ENCODE peak calls at places on chromosomes 2 and 18, in five cellular contexts. One of them, this sample, is unnamed. For H3K36me3, the result is how much of the 10 kb centered on the place peaks cover.

GRCh38 chr2:152635635-152636298 is 81.5 kb downstream of the PRPF40A start:
- ATAC-seq in HepG2: peak
- ATAC-seq in upper lobe of left lung: peak
- ATAC-seq in GM12878: peak
- ATAC-seq in K562: peak
- ATAC-seq in this sample: peak

GRCh38 chr2:98378901-98379300 is 32.6 kb downstream of the CNGA3 start:
- ATAC-seq in HepG2: no peak
- ATAC-seq in upper lobe of left lung: peak
- ATAC-seq in GM12878: no peak
- ATAC-seq in K562: no peak
- ATAC-seq in this sample: peak

GRCh38 chr2:130975729-130976128 is 117.5 kb downstream of the FAM168B start:
- ATAC-seq in HepG2: no peak
- ATAC-seq in upper lobe of left lung: no peak
- ATAC-seq in GM12878: no peak
- ATAC-seq in K562: no peak
- ATAC-seq in this sample: no peak

GRCh38 chr2:95500854-95501253 is 16.3 kb upstream of the TRIM43B start:
- ATAC-seq in HepG2: no peak
- ATAC-seq in upper lobe of left lung: no peak
- ATAC-seq in GM12878: no peak
- ATAC-seq in K562: no peak
- ATAC-seq in this sample: no peak

GRCh38 chr2:119377973-119378305 is 11.2 kb downstream of the DBI start:
- ATAC-seq in HepG2: peak
- ATAC-seq in upper lobe of left lung: no peak
- ATAC-seq in GM12878: no peak
- ATAC-seq in K562: no peak
- ATAC-seq in this sample: no peak

GRCh38 chr2:150778828-150779227 is 291.4 kb upstream of the RND3 start:
- ATAC-seq in HepG2: no peak
- ATAC-seq in upper lobe of left lung: no peak
- ATAC-seq in GM12878: no peak
- ATAC-seq in K562: no peak
- ATAC-seq in this sample: no peak

GRCh38 chr18:66222174-66222573 is 381.7 kb downstream of the CDH19 start:
- ATAC-seq in HepG2: no peak
- ATAC-seq in upper lobe of left lung: no peak
- ATAC-seq in GM12878: peak
- ATAC-seq in K562: no peak
- ATAC-seq in this sample: no peak

GRCh38 chr2:177265834-177266817 is 1.6 kb upstream of the NFE2L2 start:
- ATAC-seq in HepG2: no peak
- ATAC-seq in upper lobe of left lung: no peak
- ATAC-seq in GM12878: peak
- ATAC-seq in K562: peak
- ATAC-seq in this sample: no peak

GRCh38 chr2:12514631-12515437 is 201.9 kb upstream of the TRIB2 start:
- ATAC-seq in HepG2: peak
- ATAC-seq in upper lobe of left lung: no peak
- ATAC-seq in GM12878: no peak
- ATAC-seq in K562: peak
- ATAC-seq in this sample: no peak

GRCh38 chr2:189226017-189226416 is 46.5 kb upstream of the COL5A2 start:
- ATAC-seq in HepG2: no peak
- ATAC-seq in upper lobe of left lung: no peak
- ATAC-seq in GM12878: no peak
- ATAC-seq in K562: no peak
- ATAC-seq in this sample: no peak

GRCh38 chr2:113075030-113075429 is 7.3 kb downstream of the IL1F10 start:
- ATAC-seq in HepG2: no peak
- ATAC-seq in upper lobe of left lung: no peak
- ATAC-seq in GM12878: no peak
- ATAC-seq in K562: no peak
- ATAC-seq in this sample: no peak

GRCh38 chr2:38485734-38486133 is 108.7 kb upstream of the ATL2 start:
- ATAC-seq in HepG2: peak
- ATAC-seq in upper lobe of left lung: no peak
- ATAC-seq in GM12878: peak
- ATAC-seq in K562: peak
- ATAC-seq in this sample: no peak

GRCh38 chr2:9649261-9649660 is 18.5 kb upstream of the YWHAQ start:
- ATAC-seq in HepG2: no peak
- ATAC-seq in upper lobe of left lung: no peak
- ATAC-seq in GM12878: no peak
- ATAC-seq in K562: no peak
- ATAC-seq in this sample: no peak

GRCh38 chr2:74873678-74874640 is 40.0 kb downstream of the HK2 start:
- ATAC-seq in HepG2: no peak
- ATAC-seq in upper lobe of left lung: no peak
- ATAC-seq in GM12878: no peak
- ATAC-seq in K562: no peak
- ATAC-seq in this sample: no peak

GRCh38 chr2:130807659-130808385 is 28.9 kb upstream of the ARHGEF4 start:
- ATAC-seq in HepG2: no peak
- ATAC-seq in upper lobe of left lung: peak
- ATAC-seq in GM12878: peak
- ATAC-seq in K562: no peak
- ATAC-seq in this sample: no peak

GRCh38 chr2:224793961-224794360 is 77.8 kb upstream of the CCDC195 start:
- ATAC-seq in HepG2: no peak
- ATAC-seq in upper lobe of left lung: no peak
- ATAC-seq in GM12878: no peak
- ATAC-seq in K562: no peak
- ATAC-seq in this sample: peak

GRCh38 chr2:241742320-241742939 is 8.0 kb downstream of the D2HGDH start:
- ATAC-seq in HepG2: no peak
- ATAC-seq in upper lobe of left lung: peak
- ATAC-seq in GM12878: no peak
- ATAC-seq in K562: no peak
- ATAC-seq in this sample: no peak

GRCh38 chr2:241743620-241744019 is 9.2 kb downstream of the D2HGDH start:
- ATAC-seq in HepG2: no peak
- ATAC-seq in upper lobe of left lung: peak
- ATAC-seq in GM12878: no peak
- ATAC-seq in K562: no peak
- ATAC-seq in this sample: no peak

GRCh38 chr2:241739177-241739576 is 4.7 kb downstream of the D2HGDH start:
- ATAC-seq in HepG2: no peak
- ATAC-seq in upper lobe of left lung: no peak
- ATAC-seq in GM12878: no peak
- ATAC-seq in K562: no peak
- ATAC-seq in this sample: no peak

GRCh38 chr2:241739651-241740050 is 5.2 kb downstream of the D2HGDH start:
- ATAC-seq in HepG2: no peak
- ATAC-seq in upper lobe of left lung: no peak
- ATAC-seq in GM12878: peak
- ATAC-seq in K562: no peak
- ATAC-seq in this sample: no peak

DNA sequence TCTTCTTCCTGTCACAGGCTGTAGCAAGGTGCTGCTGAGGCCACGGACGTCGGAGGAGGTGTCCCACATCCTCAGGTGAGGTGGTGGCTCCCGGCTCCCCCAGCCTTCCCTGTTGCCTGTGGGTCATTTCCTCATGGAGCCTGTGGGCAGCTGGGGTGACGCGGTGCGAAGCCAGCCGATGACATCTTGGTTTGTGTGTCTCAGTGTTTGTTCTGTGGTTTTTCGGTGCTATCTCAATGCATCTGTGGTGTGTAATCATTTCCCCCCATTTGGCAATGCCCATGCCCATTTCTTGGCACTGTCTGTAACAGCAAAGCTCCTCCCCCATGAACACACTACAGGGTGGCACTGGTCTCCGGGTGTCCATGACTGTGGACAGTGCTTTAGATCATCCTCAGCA is 6.6 kb downstream of the D2HGDH start:
- ATAC-seq in HepG2: no peak
- ATAC-seq in upper lobe of left lung: no peak
- ATAC-seq in GM12878: no peak
- ATAC-seq in K562: no peak
- ATAC-seq in this sample: no peak
- H3K36me3 ChIP-seq in HepG2: under half
- H3K36me3 ChIP-seq in upper lobe of left lung: under half
- H3K36me3 ChIP-seq in GM12878: under half
- H3K36me3 ChIP-seq in K562: under half
- H3K36me3 ChIP-seq in this sample: under half

DNA sequence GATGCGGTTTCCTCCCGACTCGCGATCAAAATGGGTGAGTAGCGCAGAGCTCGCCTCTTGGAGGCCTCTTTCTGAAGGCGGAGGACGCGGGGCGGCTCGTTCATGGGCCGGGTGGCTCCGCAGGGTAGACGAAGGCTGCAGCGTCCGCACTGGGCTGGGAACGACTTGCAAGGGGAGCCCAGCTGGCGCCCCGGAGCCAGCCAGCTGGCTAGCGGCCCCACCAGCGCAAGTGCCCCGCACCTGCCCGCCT is 328 bp upstream of the PASK start:
- ATAC-seq in HepG2: peak
- ATAC-seq in upper lobe of left lung: no peak
- ATAC-seq in GM12878: peak
- ATAC-seq in K562: no peak
- ATAC-seq in this sample: peak
- TF ChIP-seq POLR2AphosphoS5 in HepG2: no peak
- TF ChIP-seq POLR2AphosphoS5 in upper lobe of left lung: no peak
- TF ChIP-seq POLR2AphosphoS5 in GM12878: no peak
- TF ChIP-seq POLR2AphosphoS5 in K562: no peak
- TF ChIP-seq POLR2AphosphoS5 in this sample: no peak

GRCh38 chr2:70515938-70516337 is 37.7 kb downstream of the TGFA start:
- ATAC-seq in HepG2: no peak
- ATAC-seq in upper lobe of left lung: no peak
- ATAC-seq in GM12878: no peak
- ATAC-seq in K562: no peak
- ATAC-seq in this sample: no peak

GRCh38 chr2:70511986-70512729 is 41.5 kb downstream of the TGFA start:
- ATAC-seq in HepG2: no peak
- ATAC-seq in upper lobe of left lung: no peak
- ATAC-seq in GM12878: no peak
- ATAC-seq in K562: no peak
- ATAC-seq in this sample: no peak

GRCh38 chr2:70513751-70514150 is 39.9 kb downstream of the TGFA start:
- ATAC-seq in HepG2: no peak
- ATAC-seq in upper lobe of left lung: no peak
- ATAC-seq in GM12878: no peak
- ATAC-seq in K562: no peak
- ATAC-seq in this sample: no peak

GRCh38 chr2:70516596-70516995 is 37.0 kb downstream of the TGFA start:
- ATAC-seq in HepG2: no peak
- ATAC-seq in upper lobe of left lung: peak
- ATAC-seq in GM12878: peak
- ATAC-seq in K562: no peak
- ATAC-seq in this sample: no peak

GRCh38 chr2:70514612-70515055 is 39.0 kb downstream of the TGFA start:
- ATAC-seq in HepG2: peak
- ATAC-seq in upper lobe of left lung: peak
- ATAC-seq in GM12878: no peak
- ATAC-seq in K562: no peak
- ATAC-seq in this sample: no peak
- TF ChIP-seq EP300 in HepG2: no peak
- TF ChIP-seq EP300 in upper lobe of left lung: no peak
- TF ChIP-seq EP300 in GM12878: no peak
- TF ChIP-seq EP300 in K562: no peak
- TF ChIP-seq EP300 in this sample: no peak

GRCh38 chr2:27776097-27776496 is 4.6 kb downstream of the MRPL33 start:
- ATAC-seq in HepG2: no peak
- ATAC-seq in upper lobe of left lung: no peak
- ATAC-seq in GM12878: no peak
- ATAC-seq in K562: no peak
- ATAC-seq in this sample: no peak
- H3K36me3 ChIP-seq in HepG2: under half
- H3K36me3 ChIP-seq in upper lobe of left lung: under half
- H3K36me3 ChIP-seq in GM12878: under half
- H3K36me3 ChIP-seq in K562: half or more
- H3K36me3 ChIP-seq in this sample: under half

This sample was measured in gastroesophageal sphincter.